ENCODE peak calls at places on chromosomes 12 and 14, in nine cellular contexts. U is mammary epithelial cell, Y is right lobe of liver, G is amygdala, V is osteocyte, J is cardiac muscle cell, D is left lobe of liver, Q is choroid plexus epithelial cell, O is IMR-90. A is an unnamed sample.

GRCh38 chr12:111169032-111169431 is 199.9 kb downstream of the PHETA1 start:
- DNase-seq in Y (no peak), D (no peak), V (no peak), O (no peak), G (no peak), Q (no peak), U (no peak), J (no peak), A (no peak)

GRCh38 chr12:132601171-132601883 is 9.1 kb downstream of the LRCOL1 start:
- DNase-seq in J (no peak), U (no peak), Q (no peak), Y (no peak), V (no peak), O (no peak), D (no peak), G (no peak), A (no peak)

GRCh38 chr12:110312581-110313360 is 31.7 kb downstream of the ATP2A2 start:
- DNase-seq in J (no peak), O (peak), V (no peak), D (no peak), G (no peak), U (peak), Y (no peak), Q (peak), A (no peak)

GRCh38 chr12:117047810-117048584 is 51.2 kb downstream of the TESC start:
- DNase-seq in Y (no peak), O (peak), V (no peak), J (peak), D (no peak), Q (peak), G (no peak), U (no peak), A (no peak)

GRCh38 chr14:52365071-52365470 is 51.0 kb downstream of the PTGER2 start:
- DNase-seq in Y (no peak), J (no peak), D (no peak), O (peak), V (no peak), G (no peak), U (no peak), Q (no peak), A (no peak)

GRCh38 chr12:121405211-121405610 is 5.3 kb downstream of the RNF34 start:
- DNase-seq in G (no peak), D (no peak), U (no peak), O (no peak), V (no peak), Y (no peak), Q (no peak), J (no peak), A (no peak)

GRCh38 chr14:53531151-53531550 is 378.0 kb upstream of the DDHD1 start:
- DNase-seq in U (no peak), J (no peak), Q (no peak), Y (no peak), O (no peak), D (no peak), V (no peak), G (no peak), A (no peak)

GRCh38 chr12:104596876-104597833 is 140.4 kb downstream of the CHST11 start:
- DNase-seq in O (no peak), J (no peak), Q (no peak), V (no peak), G (no peak), Y (no peak), U (no peak), D (no peak), A (no peak)

GRCh38 chr12:29582677-29583076 is 85.2 kb upstream of the OVCH1 start:
- DNase-seq in Y (peak), V (no peak), Q (no peak), J (no peak), O (no peak), U (no peak), D (peak), G (no peak), A (no peak)

GRCh38 chr14:57526942-57527341 is 33.3 kb upstream of the CCDC198 start:
- DNase-seq in V (no peak), J (peak), Q (no peak), Y (no peak), O (no peak), U (no peak), D (no peak), G (no peak), A (no peak)

GRCh38 chr12:121786441-121786825 is 7.1 kb downstream of the RHOF start:
- DNase-seq in Y (peak), O (peak), U (peak), V (no peak), Q (peak), G (no peak), J (no peak), D (peak), A (no peak)

GRCh38 chr12:14836336-14837210 is 6.8 kb downstream of the ART4 start:
- DNase-seq in G (no peak), J (no peak), O (peak), D (no peak), Y (no peak), Q (peak), U (peak), V (no peak), A (no peak)

GRCh38 chr12:12992418-12993175 is 7.5 kb downstream of the HEBP1 start:
- DNase-seq in D (no peak), V (no peak), U (peak), Q (peak), J (no peak), Y (peak), O (peak), G (no peak), A (no peak)

GRCh38 chr14:36997843-36998242 is 174.6 kb downstream of the SLC25A21 start:
- DNase-seq in Q (peak), D (no peak), J (no peak), V (no peak), G (no peak), O (peak), U (no peak), Y (no peak), A (no peak)

GRCh38 chr14:21723431-21724045 is 49.9 kb upstream of the OR4E1 start:
- DNase-seq in J (peak), U (peak), Q (peak), V (no peak), Y (no peak), O (no peak), G (no peak), D (no peak), A (no peak)

GRCh38 chr14:78904094-78904493 is 733.9 kb downstream of the NRXN3 start:
- DNase-seq in Q (peak), J (no peak), D (no peak), O (no peak), V (no peak), G (no peak), Y (no peak), U (no peak), A (no peak)

GRCh38 chr12:15602051-15602672 is 187.0 kb downstream of the EPS8 start:
- DNase-seq in G (no peak), D (no peak), J (no peak), Y (no peak), O (peak), Q (peak), U (no peak), V (no peak), A (no peak)

GRCh38 chr12:64194333-64195149 is 27.6 kb downstream of the KICS2 start:
- DNase-seq in G (no peak), V (no peak), J (no peak), O (no peak), D (no peak), Q (peak), U (no peak), Y (no peak), A (no peak)

GRCh38 chr12:6187948-6188793 is 12.0 kb upstream of the CD9 start:
- DNase-seq in D (no peak), G (no peak), J (no peak), Y (no peak), O (no peak), Q (no peak), U (no peak), V (no peak), A (no peak)

GRCh38 chr12:91877461-91878230 is 268.0 kb downstream of the BTG1 start:
- DNase-seq in O (no peak), J (no peak), Q (no peak), D (no peak), V (no peak), U (peak), Y (no peak), G (no peak), A (no peak)

GRCh38 chr12:46659032-46659703 is 166.6 kb downstream of the SLC38A4 start:
- DNase-seq in J (peak), V (no peak), Q (peak), D (no peak), O (peak), G (no peak), Y (no peak), U (no peak), A (no peak)

GRCh38 chr12:29447285-29447975 is 50.1 kb downstream of the OVCH1 start:
- DNase-seq in G (no peak), V (no peak), O (no peak), Y (no peak), U (no peak), Q (no peak), D (no peak), J (no peak), A (no peak)

GRCh38 chr14:99234982-99235491 is 37.0 kb downstream of the BCL11B start:
- DNase-seq in U (no peak), D (no peak), O (no peak), J (peak), Q (no peak), Y (no peak), G (peak), V (no peak), A (no peak)

GRCh38 chr12:110224379-110225304 is 56.4 kb upstream of the ATP2A2 start:
- DNase-seq in O (peak), D (no peak), U (peak), G (peak), V (no peak), Y (no peak), J (no peak), Q (peak), A (peak)